ENCODE peak calls at places on chromosomes 2 and 18, in four cellular contexts. V is GM12878, G is K562, P is HL-60. Y is an unnamed sample.
A peak's percentile ranks its signal among the peaks of the same experiment; 100 is the strongest.

GRCh38 chr2:222448806-222449205 is 24.5 kb downstream of the SGPP2 start:
- DNase-seq in G (no peak), P (no peak), V (no peak), Y (no peak)

GRCh38 chr2:120949027-120949956 is 213.6 kb downstream of the GLI2 start:
- DNase-seq in P (no peak), V (no peak), G (peak; percentile 19), Y (no peak)

GRCh38 chr2:55518846-55519167 is 711 bp upstream of the CFAP36 start:
- DNase-seq in V (no peak), G (peak; percentile 40), P (no peak), Y (peak; percentile 21)

GRCh38 chr2:63679252-63679850 is 90.6 kb downstream of the MDH1 start:
- DNase-seq in P (no peak), V (no peak), G (no peak), Y (no peak)

GRCh38 chr2:235934059-235934896 is 233.9 kb downstream of the GBX2 start:
- DNase-seq in V (no peak), P (no peak), G (no peak), Y (no peak)

GRCh38 chr18:61926532-61926931 is 33.7 kb upstream of the RNF152 start:
- DNase-seq in G (no peak), V (no peak), P (no peak), Y (no peak)

GRCh38 chr2:225270861-225271260 is 128.6 kb upstream of the NYAP2 start:
- DNase-seq in G (peak; percentile 46), V (peak; percentile 82), P (peak; percentile 57), Y (peak; percentile 15)

GRCh38 chr2:110659248-110659647 is 18.6 kb downstream of the BUB1 start:
- DNase-seq in V (no peak), P (no peak), G (no peak), Y (no peak)

GRCh38 chr2:43210467-43211303 is 15.7 kb downstream of the ZFP36L2 start:
- DNase-seq in G (peak; percentile 77), V (no peak), P (peak; percentile 100), Y (no peak)

GRCh38 chr2:170375192-170375591 is 197.2 kb downstream of the MYO3B start:
- DNase-seq in V (no peak), G (no peak), P (no peak), Y (no peak)

GRCh38 chr2:173741715-173742114 is 223.5 kb downstream of the SP3 start:
- DNase-seq in G (no peak), V (no peak), P (no peak), Y (no peak)

GRCh38 chr2:63059434-63060078 is 8.9 kb downstream of the OTX1 start:
- DNase-seq in P (peak; percentile 56), V (no peak), G (no peak), Y (no peak)

GRCh38 chr2:46942143-46942526 is 26.5 kb upstream of the MCFD2 start:
- DNase-seq in P (no peak), V (no peak), G (peak; percentile 38), Y (peak; percentile 42)

GRCh38 chr18:766550-766860 is 45.5 kb downstream of the YES1 start:
- DNase-seq in G (no peak), P (no peak), V (no peak), Y (no peak)

GRCh38 chr2:177015526-177015925 is 197.1 kb upstream of the HNRNPA3 start:
- DNase-seq in P (no peak), G (no peak), V (no peak), Y (no peak)

GRCh38 chr2:26533661-26534060 is 55.7 kb upstream of the OTOF start:
- DNase-seq in V (no peak), G (no peak), P (no peak), Y (no peak)

GRCh38 chr2:181886192-181886591 is 5.3 kb upstream of the ITPRID2 start:
- DNase-seq in P (no peak), G (no peak), V (no peak), Y (no peak)

GRCh38 chr2:143505542-143505941 is 376.3 kb downstream of the ARHGAP15 start:
- DNase-seq in V (no peak), G (no peak), P (no peak), Y (no peak)

GRCh38 chr18:74778191-74778847 is 180.6 kb downstream of the ZNF407 start:
- DNase-seq in P (no peak), G (peak; percentile 70), V (no peak), Y (no peak)

GRCh38 chr2:137091704-137092103 is 326.4 kb downstream of the THSD7B start:
- DNase-seq in V (no peak), P (no peak), G (no peak), Y (no peak)

GRCh38 chr2:228015741-228016140 is 144.3 kb downstream of the DAW1 start:
- DNase-seq in P (no peak), G (no peak), V (no peak), Y (no peak)

GRCh38 chr2:119486886-119487285 is 37.4 kb downstream of the SCTR start:
- DNase-seq in G (no peak), P (no peak), V (no peak), Y (no peak)

GRCh38 chr2:213429516-213429915 is 145.3 kb downstream of the SPAG16 start:
- DNase-seq in V (no peak), G (no peak), P (no peak), Y (no peak)

GRCh38 chr18:56298935-56299334 is 339.5 kb downstream of the TXNL1 start:
- DNase-seq in P (peak; percentile 2), V (no peak), G (peak; percentile 1), Y (no peak)

GRCh38 chr2:24315669-24316068 is 44.7 kb downstream of the ITSN2 start:
- DNase-seq in G (no peak), P (no peak), V (peak; percentile 70), Y (peak; percentile 35)

GRCh38 chr2:71856709-71857525 is 290.7 kb downstream of the CYP26B1 start:
- DNase-seq in G (no peak), P (no peak), V (no peak), Y (no peak)
- TF ChIP-seq SPI1 in G (no peak), P (no peak), V (no peak), Y (no peak)

DNA sequence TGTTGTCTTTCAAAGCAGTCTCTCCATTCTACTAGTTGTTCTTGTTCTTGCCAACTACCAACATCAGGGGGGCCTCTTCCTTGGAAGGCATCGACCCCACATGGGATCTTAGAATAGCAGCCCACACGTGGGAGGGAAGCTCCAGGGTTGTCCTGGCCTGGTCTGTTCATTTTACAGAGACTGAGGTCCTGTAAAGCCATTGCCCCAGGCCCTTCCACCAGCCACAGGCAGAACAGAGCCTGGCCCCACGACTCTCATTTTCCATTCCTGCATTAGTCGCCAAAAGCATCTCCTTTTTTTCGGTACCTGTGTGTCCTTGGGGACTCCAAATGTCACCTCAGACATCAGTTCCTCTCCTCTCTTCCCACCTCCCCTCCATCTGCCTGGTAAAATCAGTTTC is 28.0 kb downstream of the CNGA3 start:
- DNase-seq in P (no peak), G (no peak), V (no peak), Y (no peak)
- TF ChIP-seq SPI1 in P (no peak), G (no peak), V (no peak), Y (no peak)

DNA sequence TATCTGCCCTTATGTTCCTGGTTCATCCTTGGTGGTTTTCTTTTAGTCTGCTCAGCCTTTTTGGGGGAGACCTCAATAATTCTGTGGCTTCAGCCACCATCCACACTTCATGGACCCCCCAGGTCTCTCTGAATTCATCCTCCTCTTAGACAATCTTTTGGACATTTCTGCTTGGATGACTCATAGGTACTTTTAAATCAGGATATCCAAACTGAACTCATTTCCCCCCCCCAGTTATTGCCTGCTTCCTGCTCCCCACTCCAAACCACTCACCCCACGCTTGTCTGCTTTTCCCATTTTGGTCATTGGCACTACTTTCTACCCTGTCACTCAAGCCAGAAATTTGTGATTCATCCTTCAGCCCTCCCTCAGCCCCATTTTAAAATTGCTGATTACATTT is 78.5 kb downstream of the TANC1 start:
- DNase-seq in P (no peak), G (no peak), V (no peak), Y (no peak)
- TF ChIP-seq SPI1 in P (no peak), G (no peak), V (no peak), Y (no peak)

DNA sequence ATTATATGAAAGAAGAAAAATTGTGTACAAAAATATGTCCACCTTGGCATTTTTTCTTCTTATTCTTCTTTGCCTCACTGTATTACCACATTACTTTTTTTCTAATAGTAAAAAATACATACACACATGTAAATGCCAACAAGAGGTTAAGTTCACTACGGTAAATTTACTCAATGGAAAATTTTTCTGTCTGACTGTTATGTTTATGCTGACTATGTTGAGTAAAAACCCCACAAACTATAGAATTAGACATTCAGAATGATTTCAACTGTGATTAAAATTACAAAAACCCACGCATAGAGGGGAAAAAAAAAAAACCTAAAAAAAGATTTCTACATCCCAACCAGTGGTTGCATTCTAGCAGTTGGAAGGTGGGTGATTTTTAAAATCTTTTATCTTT is 5.4 kb downstream of the GPR55 start:
- DNase-seq in V (no peak), G (no peak), P (no peak), Y (no peak)
- TF ChIP-seq SPI1 in V (no peak), G (no peak), P (no peak), Y (no peak)

GRCh38 chr2:100906131-100906530 is 86.2 kb downstream of the NPAS2 start:
- DNase-seq in G (no peak), V (no peak), P (no peak), Y (no peak)

GRCh38 chr2:100903534-100904258 is 83.8 kb downstream of the NPAS2 start:
- DNase-seq in P (no peak), V (no peak), G (no peak), Y (no peak)

GRCh38 chr2:100900156-100900795 is 80.3 kb downstream of the NPAS2 start:
- DNase-seq in P (no peak), G (no peak), V (no peak), Y (no peak)

GRCh38 chr2:100905132-100905805 is 85.3 kb downstream of the NPAS2 start:
- DNase-seq in V (no peak), P (no peak), G (no peak), Y (no peak)

GRCh38 chr2:100902833-100903405 is 83.0 kb downstream of the NPAS2 start:
- DNase-seq in V (no peak), G (no peak), P (no peak), Y (no peak)
- TF ChIP-seq SPI1 in V (no peak), G (no peak), P (no peak), Y (no peak)

GRCh38 chr2:18600255-18600613 is 10.9 kb upstream of the NT5C1B start:
- DNase-seq in P (no peak), G (no peak), V (no peak), Y (no peak)
- TF ChIP-seq SPI1 in P (no peak), G (no peak), V (no peak), Y (peak; percentile 29)

GRCh38 chr2:1685957-1686783 is 58.1 kb downstream of the PXDN start:
- DNase-seq in G (no peak), V (no peak), P (no peak), Y (no peak)
- TF ChIP-seq SPI1 in G (no peak), V (no peak), P (no peak), Y (no peak)

Y was measured in GM12891.